ENCODE peak calls at places on chromosomes 13 and 19, in nine cellular contexts. Z, C, H, O, S, P, L, G and Y are unnamed samples.

GRCh38 chr13:66530158-66530557 is 700.0 kb downstream of the PCDH9 start:
- DNase-seq in Z (no peak), C (no peak), H (no peak), O (no peak), S (no peak), P (no peak), L (no peak), G (no peak), Y (no peak)

GRCh38 chr19:45403781-45404556 is 900 bp downstream of the PPP1R13L start:
- DNase-seq in Z (peak), C (peak), H (peak), O (peak), S (peak), P (peak), L (no peak), G (no peak), Y (peak)

GRCh38 chr13:47112205-47112896 is 215.5 kb upstream of the HTR2A start:
- DNase-seq in Z (no peak), C (peak), H (no peak), O (no peak), S (no peak), P (no peak), L (no peak), G (no peak), Y (no peak)

GRCh38 chr19:46745521-46746280 is at the start of gene FKRP:
- DNase-seq in Z (no peak), C (peak), H (no peak), O (peak), S (peak), P (no peak), L (no peak), G (no peak), Y (no peak)

GRCh38 chr19:37855098-37855497 is 51.3 kb downstream of the WDR87 start:
- DNase-seq in Z (peak), C (no peak), H (peak), O (no peak), S (no peak), P (peak), L (no peak), G (peak), Y (peak)

GRCh38 chr13:112341446-112341845 is 34.7 kb upstream of the SPACA7 start:
- DNase-seq in Z (no peak), C (no peak), H (no peak), O (no peak), S (no peak), P (no peak), L (no peak), G (no peak), Y (no peak)

GRCh38 chr19:18612772-18613588 is at the start of gene TMEM59L:
- DNase-seq in Z (no peak), C (peak), H (no peak), O (peak), S (no peak), P (no peak), L (no peak), G (no peak), Y (no peak)

GRCh38 chr19:44570984-44571684 is 41.7 kb upstream of the CEACAM20 start:
- DNase-seq in Z (no peak), C (peak), H (no peak), O (peak), S (peak), P (peak), L (no peak), G (peak), Y (peak)

GRCh38 chr13:35475960-35476943 is at the start of gene MAB21L1:
- DNase-seq in Z (peak), C (no peak), H (no peak), O (peak), S (no peak), P (no peak), L (peak), G (peak), Y (no peak)

GRCh38 chr13:41601718-41602445 is 144.5 kb downstream of the RGCC start:
- DNase-seq in Z (no peak), C (no peak), H (no peak), O (no peak), S (no peak), P (no peak), L (no peak), G (no peak), Y (no peak)

GRCh38 chr13:110400786-110401533 is 93.9 kb downstream of the COL4A2 start:
- DNase-seq in Z (no peak), C (no peak), H (no peak), O (no peak), S (no peak), P (no peak), L (no peak), G (peak), Y (no peak)

GRCh38 chr13:106114981-106115554 is 420.4 kb downstream of the EFNB2 start:
- DNase-seq in Z (no peak), C (no peak), H (no peak), O (no peak), S (no peak), P (no peak), L (no peak), G (peak), Y (no peak)

GRCh38 chr19:4208385-4209094 is 20.8 kb upstream of the EBI3 start:
- DNase-seq in Z (no peak), C (peak), H (no peak), O (no peak), S (peak), P (no peak), L (no peak), G (peak), Y (no peak)

GRCh38 chr19:30471441-30471840 is 99.3 kb downstream of the ZNF536 start:
- DNase-seq in Z (no peak), C (no peak), H (no peak), O (no peak), S (no peak), P (no peak), L (no peak), G (no peak), Y (no peak)

GRCh38 chr13:98405107-98405571 is 171.8 kb downstream of the STK24 start:
- DNase-seq in Z (no peak), C (no peak), H (no peak), O (peak), S (no peak), P (no peak), L (no peak), G (no peak), Y (no peak)

GRCh38 chr13:40589285-40590109 is 76.9 kb downstream of the FOXO1 start:
- DNase-seq in Z (no peak), C (no peak), H (no peak), O (peak), S (no peak), P (no peak), L (peak), G (no peak), Y (peak)

GRCh38 chr19:19540707-19541515 is 2.8 kb downstream of the CILP2 start:
- DNase-seq in Z (peak), C (peak), H (peak), O (peak), S (no peak), P (peak), L (peak), G (no peak), Y (peak)

GRCh38 chr13:29503041-29503837 is 92.2 kb downstream of the SLC7A1 start:
- DNase-seq in Z (no peak), C (peak), H (no peak), O (no peak), S (no peak), P (no peak), L (peak), G (peak), Y (no peak)

GRCh38 chr13:34152409-34152808 is 334.5 kb downstream of the RFC3 start:
- DNase-seq in Z (no peak), C (no peak), H (no peak), O (no peak), S (no peak), P (no peak), L (no peak), G (no peak), Y (no peak)

GRCh38 chr19:4278926-4279529 is at the start of gene SHD:
- DNase-seq in Z (no peak), C (peak), H (no peak), O (peak), S (no peak), P (no peak), L (no peak), G (no peak), Y (no peak)

GRCh38 chr19:29269641-29270040 is 56.7 kb upstream of the UQCRFS1 start:
- DNase-seq in Z (no peak), C (no peak), H (no peak), O (peak), S (no peak), P (no peak), L (no peak), G (no peak), Y (no peak)

GRCh38 chr13:76349700-76350099 is 536.5 kb downstream of the KCTD12 start:
- DNase-seq in Z (no peak), C (no peak), H (no peak), O (no peak), S (no peak), P (no peak), L (no peak), G (no peak), Y (no peak)

GRCh38 chr13:29581666-29582065 is 13.8 kb downstream of the SLC7A1 start:
- DNase-seq in Z (no peak), C (no peak), H (no peak), O (no peak), S (no peak), P (no peak), L (no peak), G (no peak), Y (no peak)

GRCh38 chr13:37074703-37075102 is 15.2 kb upstream of the SUPT20H start:
- DNase-seq in Z (no peak), C (no peak), H (no peak), O (peak), S (no peak), P (no peak), L (no peak), G (peak), Y (no peak)

GRCh38 chr19:10027158-10027997 is 14.1 kb downstream of the RDH8 start:
- DNase-seq in Z (peak), C (peak), H (peak), O (peak), S (peak), P (peak), L (peak), G (peak), Y (peak)

GRCh38 chr13:91531646-91532045 is 133.2 kb downstream of the GPC5 start:
- DNase-seq in Z (no peak), C (no peak), H (no peak), O (no peak), S (no peak), P (no peak), L (no peak), G (no peak), Y (no peak)

GRCh38 chr13:74200081-74200480 is 65.9 kb upstream of the KLF12 start:
- DNase-seq in Z (no peak), C (no peak), H (no peak), O (no peak), S (no peak), P (no peak), L (no peak), G (peak), Y (no peak)

GRCh38 chr13:98564204-98564603 is 12.7 kb downstream of the STK24 start:
- DNase-seq in Z (no peak), C (no peak), H (no peak), O (no peak), S (no peak), P (no peak), L (no peak), G (no peak), Y (no peak)

GRCh38 chr13:111153977-111154332 is 38.8 kb downstream of the ARHGEF7 start:
- DNase-seq in Z (peak), C (peak), H (no peak), O (no peak), S (peak), P (no peak), L (no peak), G (no peak), Y (peak)

GRCh38 chr13:97502192-97502591 is 68.2 kb downstream of the RAP2A start:
- DNase-seq in Z (no peak), C (no peak), H (no peak), O (no peak), S (no peak), P (no peak), L (no peak), G (peak), Y (no peak)

GRCh38 chr13:108495686-108496363 is 133.6 kb upstream of the MYO16 start:
- DNase-seq in Z (peak), C (no peak), H (no peak), O (peak), S (no peak), P (no peak), L (no peak), G (no peak), Y (no peak)

GRCh38 chr13:40402931-40403412 is 263.5 kb downstream of the FOXO1 start:
- DNase-seq in Z (no peak), C (no peak), H (no peak), O (no peak), S (peak), P (no peak), L (no peak), G (peak), Y (no peak)

GRCh38 chr13:113929628-113930615 is 44.0 kb downstream of the C13orf46 start:
- DNase-seq in Z (peak), C (no peak), H (no peak), O (no peak), S (no peak), P (no peak), L (no peak), G (no peak), Y (peak)

GRCh38 chr19:17328517-17329060 is 6.1 kb downstream of the ANO8 start:
- DNase-seq in Z (no peak), C (peak), H (no peak), O (no peak), S (no peak), P (no peak), L (no peak), G (no peak), Y (peak)
- H3K4me3 ChIP-seq in Z (no peak), C (peak), H (peak), O (peak), S (no peak), P (peak), L (peak), G (no peak), Y (peak)

DNA sequence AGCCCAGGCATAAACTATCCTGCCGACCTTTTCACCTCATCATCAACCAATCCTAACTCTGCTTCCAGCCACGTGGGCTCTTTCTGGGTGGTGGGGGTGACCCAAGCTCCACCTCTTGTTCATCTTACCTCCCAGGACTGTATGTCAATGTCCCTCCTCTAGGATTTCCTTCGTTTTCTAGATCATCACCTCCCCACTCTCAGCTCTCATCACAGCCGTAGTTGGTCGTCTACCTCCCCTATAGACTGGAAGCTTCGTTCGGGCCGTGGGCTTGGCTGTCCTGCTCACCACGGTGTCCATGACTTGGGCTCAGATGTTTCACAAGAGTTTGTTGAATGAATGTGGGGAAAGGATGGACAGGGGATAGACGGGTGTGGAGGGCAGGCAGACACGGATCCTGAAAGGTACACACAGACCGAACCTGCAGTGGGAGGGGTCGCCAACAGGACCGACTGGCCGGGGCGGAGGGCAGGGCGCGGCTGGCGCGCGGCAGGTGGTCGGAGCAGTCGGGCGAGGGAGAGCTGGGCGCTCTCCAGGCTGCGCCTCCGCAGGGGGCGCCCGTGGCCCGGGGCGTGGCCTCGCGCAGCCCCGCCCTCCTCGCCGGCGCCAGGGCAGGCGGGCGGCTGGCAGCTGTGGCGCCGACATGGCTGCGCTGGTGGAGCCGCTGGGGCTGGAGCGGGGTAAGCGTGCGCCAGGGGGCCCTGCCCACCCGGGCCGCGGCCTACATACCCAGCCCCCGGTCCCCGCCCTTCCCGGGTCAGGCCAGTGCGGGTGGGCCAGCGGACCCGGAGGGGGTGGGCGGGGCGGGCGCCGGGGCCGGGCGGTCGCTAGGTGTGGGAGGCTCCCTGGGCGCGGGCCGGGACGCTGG is at the start of gene LIN7B:
- DNase-seq in Z (peak), C (peak), H (peak), O (peak), S (peak), P (peak), L (peak), G (peak), Y (peak)
- H3K27ac ChIP-seq in Z (no peak), C (peak), H (peak), O (peak), S (peak), P (no peak), L (peak), G (peak), Y (peak)

DNA sequence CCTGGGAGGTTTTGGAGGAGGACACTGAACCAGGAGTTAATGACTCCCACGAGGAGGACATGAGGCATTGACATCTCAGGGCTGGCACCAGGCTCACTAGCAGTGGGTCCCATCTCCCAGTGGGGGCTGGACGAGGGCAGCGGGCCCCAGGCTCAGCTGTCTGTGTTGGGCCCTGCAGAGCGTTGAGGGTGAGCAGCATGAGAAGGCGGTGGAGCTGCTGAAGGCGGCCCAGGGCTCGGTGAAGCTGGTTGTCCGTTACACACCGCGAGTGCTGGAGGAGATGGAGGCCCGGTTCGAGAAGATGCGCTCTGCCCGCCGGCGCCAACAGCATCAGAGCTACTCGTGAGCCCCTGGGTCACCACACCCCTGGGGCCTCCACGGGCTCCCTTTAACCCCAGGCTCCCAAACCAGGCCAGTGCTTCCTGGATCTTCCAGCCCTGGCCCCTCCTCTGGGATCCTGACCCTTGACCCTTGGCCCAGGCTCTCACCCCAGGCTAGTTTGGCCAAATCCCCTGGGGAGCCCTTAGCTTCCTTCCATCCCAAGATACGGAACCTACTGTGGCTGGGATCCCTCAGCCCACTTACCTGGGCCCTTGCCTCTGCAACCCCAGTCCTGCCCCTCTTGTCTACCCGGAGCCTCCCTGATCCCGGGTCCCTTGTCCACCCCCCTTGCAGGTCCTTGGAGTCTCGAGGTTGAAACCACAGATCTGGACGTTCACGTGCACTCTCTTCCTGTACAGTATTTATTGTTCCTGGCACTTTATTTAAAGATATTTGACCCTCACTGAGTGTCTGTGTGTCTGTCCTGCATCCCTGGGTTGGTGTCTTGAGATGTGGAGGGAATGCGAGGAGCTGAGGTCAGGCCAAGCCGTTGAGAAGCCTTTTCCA is 1.0 kb downstream of the C19orf73 start:
- DNase-seq in Z (no peak), C (peak), H (no peak), O (no peak), S (no peak), P (no peak), L (no peak), G (no peak), Y (no peak)
- H3K4me3 ChIP-seq in Z (no peak), C (peak), H (peak), O (peak), S (peak), P (peak), L (peak), G (peak), Y (peak)

DNA sequence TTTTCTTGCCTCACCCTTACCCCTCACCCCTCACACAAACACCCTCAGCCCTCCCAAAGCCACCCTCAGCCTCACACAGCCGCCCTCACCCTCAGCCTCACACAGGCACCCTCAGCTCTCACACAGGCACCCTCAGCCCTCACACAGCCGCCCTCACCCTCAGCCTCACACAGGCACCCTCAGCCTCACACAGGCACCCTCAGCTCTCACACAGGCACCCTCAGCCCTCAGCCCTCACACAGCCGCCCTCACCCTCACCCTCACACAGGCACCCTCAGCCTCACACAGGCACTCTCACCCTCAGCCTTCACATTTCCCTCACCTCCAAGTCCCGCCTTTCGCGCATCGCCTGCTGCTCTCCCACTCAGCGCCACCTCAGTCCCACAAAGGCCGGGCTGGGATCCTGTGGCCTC is 287 bp upstream of the ZSCAN22 start:
- DNase-seq in Z (no peak), C (no peak), H (no peak), O (no peak), S (no peak), P (no peak), L (no peak), G (no peak), Y (no peak)
- H3K27ac ChIP-seq in Z (no peak), C (peak), H (peak), O (no peak), S (peak), P (peak), L (peak), G (peak), Y (peak)

GRCh38 chr19:54206030-54206830 is 5.6 kb downstream of the RPS9 start:
- DNase-seq in Z (peak), C (peak), H (peak), O (no peak), S (no peak), P (no peak), L (no peak), G (no peak), Y (no peak)

GRCh38 chr19:54201980-54202379 is 1.3 kb downstream of the RPS9 start:
- DNase-seq in Z (peak), C (no peak), H (no peak), O (no peak), S (no peak), P (no peak), L (no peak), G (no peak), Y (no peak)

GRCh38 chr19:54206831-54207177 is 6.1 kb downstream of the RPS9 start:
- DNase-seq in Z (peak), C (no peak), H (no peak), O (no peak), S (no peak), P (no peak), L (no peak), G (no peak), Y (no peak)

GRCh38 chr19:54203151-54203611 is 2.5 kb downstream of the RPS9 start:
- DNase-seq in Z (peak), C (no peak), H (no peak), O (no peak), S (no peak), P (no peak), L (no peak), G (peak), Y (no peak)

DNA sequence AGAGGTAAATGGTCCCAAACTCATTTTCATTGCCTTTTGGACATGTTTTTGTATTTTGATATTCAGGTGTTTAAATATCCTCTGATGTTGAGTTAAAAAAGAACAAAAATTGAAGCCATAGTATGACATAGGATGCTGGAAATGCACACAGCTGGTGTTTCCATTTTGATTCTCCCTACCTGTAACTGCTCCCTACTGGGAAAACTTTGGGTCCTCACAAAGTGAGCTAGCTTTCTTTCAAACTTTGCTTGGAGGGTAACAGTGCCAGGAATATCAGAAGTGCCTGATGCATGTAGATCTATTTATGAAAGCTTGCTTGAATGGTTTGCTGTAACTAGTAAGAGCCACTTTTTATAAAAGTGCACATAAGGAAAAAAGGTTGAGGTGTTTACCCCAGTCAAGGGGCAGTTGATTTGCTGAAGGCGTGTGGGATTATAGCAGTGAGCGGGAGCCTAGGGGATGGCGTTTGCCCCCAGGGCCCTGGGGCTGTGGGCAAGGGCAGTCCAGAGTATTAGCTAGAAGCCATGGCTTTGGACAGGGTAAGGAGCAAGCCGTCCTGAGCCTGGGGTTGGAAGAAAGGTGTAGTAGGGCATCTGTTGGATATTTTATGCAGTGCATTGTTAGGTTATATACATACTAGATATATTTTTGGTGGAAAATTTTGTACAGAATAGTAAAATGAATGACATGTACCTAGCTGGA is 4.3 kb downstream of the RPS9 start:
- DNase-seq in Z (peak), C (no peak), H (no peak), O (no peak), S (no peak), P (no peak), L (no peak), G (no peak), Y (no peak)
- H3K4me3 ChIP-seq in Z (no peak), C (peak), H (peak), O (no peak), S (no peak), P (no peak), L (peak), G (no peak), Y (no peak)